ENCODE peak calls at places on chromosome 3, in seven cellular contexts. U is AG09309, G is upper lobe of right lung, C is SJSA1, N is mammary epithelial cell, Y is body of pancreas, M is A549. V is an unnamed sample.

GRCh38 chr3:38318766-38319671 is 27.6 kb upstream of the XYLB start:
- DNase-seq in U (no peak), M (no peak), Y (no peak), C (no peak), N (no peak), G (no peak), V (no peak)

GRCh38 chr3:9184464-9184835 is 65.0 kb downstream of the SRGAP3 start:
- DNase-seq in N (no peak), U (no peak), M (no peak), C (no peak), Y (no peak), G (no peak), V (no peak)

GRCh38 chr3:126683506-126683905 is 20.5 kb upstream of the CHCHD6 start:
- DNase-seq in N (peak), Y (no peak), M (no peak), G (no peak), C (no peak), U (no peak), V (no peak)

GRCh38 chr3:138284957-138285477 is 44.6 kb downstream of the NME9 start:
- DNase-seq in Y (no peak), C (no peak), N (no peak), G (no peak), U (no peak), M (no peak), V (no peak)

GRCh38 chr3:14803101-14803980 is 15.4 kb upstream of the FGD5 start:
- DNase-seq in G (peak), N (no peak), C (no peak), M (peak), Y (no peak), U (no peak), V (no peak)

GRCh38 chr3:94524102-94524922 is 461.5 kb downstream of the NSUN3 start:
- DNase-seq in M (no peak), G (no peak), N (no peak), U (no peak), C (no peak), Y (peak), V (no peak)

GRCh38 chr3:139518296-139518695 is 21.2 kb downstream of the RBP1 start:
- DNase-seq in G (no peak), M (no peak), N (no peak), Y (no peak), U (no peak), C (no peak), V (no peak)

GRCh38 chr3:98376631-98377030 is 13.8 kb upstream of the OR5K3 start:
- DNase-seq in Y (no peak), C (no peak), M (no peak), N (peak), U (no peak), G (no peak), V (no peak)

GRCh38 chr3:100103558-100104441 is 10.5 kb downstream of the FILIP1L start:
- DNase-seq in G (no peak), M (no peak), C (peak), Y (peak), U (no peak), N (peak), V (no peak)

GRCh38 chr3:188266581-188267274 is 112.8 kb downstream of the LPP start:
- DNase-seq in U (no peak), Y (no peak), M (no peak), G (peak), N (no peak), C (peak), V (peak)

GRCh38 chr3:18027161-18027939 is 284.9 kb upstream of the TBC1D5 start:
- DNase-seq in N (peak), C (no peak), Y (no peak), M (no peak), G (no peak), U (no peak), V (no peak)

GRCh38 chr3:153242900-153243299 is 80.9 kb downstream of the RAP2B start:
- DNase-seq in Y (no peak), N (peak), U (no peak), G (no peak), M (no peak), C (no peak), V (no peak)

GRCh38 chr3:184067573-184068055 is 14.8 kb downstream of the HTR3C start:
- DNase-seq in N (no peak), C (peak), U (no peak), G (no peak), Y (no peak), M (no peak), V (no peak)

GRCh38 chr3:89571298-89571697 is 463.9 kb downstream of the EPHA3 start:
- DNase-seq in Y (no peak), G (no peak), N (no peak), U (no peak), C (no peak), M (no peak), V (no peak)

GRCh38 chr3:46168583-46168982 is 39.5 kb downstream of the CCR1 start:
- DNase-seq in M (no peak), C (no peak), Y (no peak), G (no peak), N (no peak), U (no peak), V (no peak)

GRCh38 chr3:77807312-77807711 is 767.4 kb downstream of the ROBO2 start:
- DNase-seq in G (no peak), N (no peak), Y (no peak), U (no peak), M (no peak), C (no peak), V (no peak)

GRCh38 chr3:56825579-56826438 is 24.1 kb upstream of the ARHGEF3 start:
- DNase-seq in C (no peak), U (no peak), N (no peak), Y (no peak), G (no peak), M (no peak), V (no peak)

GRCh38 chr3:18946524-18946923 is 201.8 kb upstream of the KCNH8 start:
- DNase-seq in Y (no peak), G (no peak), M (no peak), U (no peak), N (peak), C (no peak), V (no peak)

GRCh38 chr3:25339220-25339619 is 88.8 kb upstream of the RARB start:
- DNase-seq in U (no peak), Y (no peak), G (no peak), N (no peak), C (no peak), M (no peak), V (no peak)

GRCh38 chr3:11155341-11156025 is 1.2 kb downstream of the HRH1 start:
- DNase-seq in N (peak), U (peak), Y (peak), C (peak), G (no peak), M (peak), V (peak)

GRCh38 chr3:15309662-15310335 is 22.6 kb downstream of the SH3BP5 start:
- DNase-seq in Y (no peak), C (peak), G (no peak), U (no peak), N (peak), M (no peak), V (no peak)

GRCh38 chr3:17466028-17466427 is 276.4 kb downstream of the TBC1D5 start:
- DNase-seq in M (no peak), U (no peak), N (peak), G (no peak), Y (no peak), C (no peak), V (no peak)

GRCh38 chr3:4722103-4722502 is 229.0 kb downstream of the ITPR1 start:
- DNase-seq in G (peak), C (peak), N (peak), U (peak), Y (peak), M (peak), V (no peak)

GRCh38 chr3:52225452-52226228 is at the start of gene TLR9:
- DNase-seq in Y (no peak), M (no peak), G (peak), N (no peak), C (no peak), U (no peak), V (no peak)

GRCh38 chr3:100966049-100966471 is 27.2 kb downstream of the ABI3BP start:
- DNase-seq in N (no peak), M (no peak), U (no peak), C (no peak), Y (no peak), G (no peak), V (no peak)

GRCh38 chr3:138692152-138692551 is 83.6 kb downstream of the FAIM start:
- DNase-seq in U (no peak), Y (no peak), M (no peak), N (no peak), G (no peak), C (no peak), V (no peak)

GRCh38 chr3:23644741-23645140 is 161.0 kb upstream of the UBE2E1 start:
- DNase-seq in G (no peak), C (no peak), M (no peak), U (no peak), Y (no peak), N (no peak), V (no peak)

GRCh38 chr3:2024037-2024436 is 74.6 kb upstream of the CNTN4 start:
- DNase-seq in M (no peak), N (no peak), Y (no peak), G (no peak), U (no peak), C (no peak), V (no peak)

GRCh38 chr3:143207338-143207961 is 87.9 kb downstream of the CHST2 start:
- DNase-seq in C (peak), M (no peak), G (no peak), Y (no peak), U (no peak), N (peak), V (no peak)

GRCh38 chr3:60107275-60107674 is 1057.5 kb upstream of the CFAP20DC start:
- DNase-seq in Y (no peak), G (no peak), N (no peak), M (no peak), C (no peak), U (no peak), V (no peak)

GRCh38 chr3:175914785-175915184 is 1055.7 kb downstream of the NAALADL2 start:
- DNase-seq in G (no peak), U (no peak), C (no peak), Y (no peak), M (no peak), N (no peak), V (no peak)

GRCh38 chr3:100151024-100151707 is 36.9 kb upstream of the FILIP1L start:
- DNase-seq in Y (no peak), U (no peak), M (no peak), N (no peak), G (no peak), C (no peak), V (no peak)

GRCh38 chr3:197961582-197961945 is 1.5 kb downstream of the LMLN start:
- DNase-seq in N (no peak), U (no peak), M (no peak), C (no peak), G (no peak), Y (no peak), V (no peak)
- H3K4me3 ChIP-seq in N (no peak), U (no peak), M (no peak), C (no peak), G (no peak), Y (no peak), V (no peak)

GRCh38 chr3:129859272-129859671 is 34.2 kb downstream of the TMCC1 start:
- DNase-seq in N (no peak), G (no peak), C (no peak), Y (no peak), U (no peak), M (no peak), V (no peak)

GRCh38 chr3:129857899-129858298 is 35.6 kb downstream of the TMCC1 start:
- DNase-seq in Y (no peak), G (no peak), N (no peak), M (no peak), U (no peak), C (no peak), V (no peak)

GRCh38 chr3:129855454-129856419 is 37.8 kb downstream of the TMCC1 start:
- DNase-seq in G (no peak), N (peak), U (peak), Y (no peak), C (peak), M (peak), V (no peak)

GRCh38 chr3:129854460-129854859 is 39.1 kb downstream of the TMCC1 start:
- DNase-seq in G (no peak), M (no peak), U (no peak), C (no peak), N (no peak), Y (no peak), V (no peak)
- H3K4me3 ChIP-seq in G (no peak), M (no peak), U (no peak), C (no peak), N (no peak), Y (no peak), V (no peak)

DNA sequence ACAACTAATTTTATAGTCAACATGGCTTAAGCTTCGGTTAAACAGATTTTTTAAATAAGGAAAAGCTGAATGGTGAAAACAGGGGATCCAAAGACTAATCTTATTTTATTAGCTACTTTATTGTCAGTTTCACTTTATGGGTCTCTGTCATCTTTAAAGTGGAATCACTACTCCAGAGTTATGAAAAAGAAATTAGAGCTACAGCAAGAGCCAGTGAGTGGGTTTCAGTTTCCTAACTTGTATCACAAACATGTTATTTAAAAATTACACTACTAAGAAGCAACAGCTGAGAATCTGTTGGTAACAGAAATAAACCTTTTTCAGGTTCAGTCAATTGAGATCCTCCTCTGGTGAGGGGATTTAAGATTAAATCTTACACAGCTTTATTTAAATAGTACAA is 10.0 kb downstream of the PHC3 start:
- DNase-seq in G (no peak), U (no peak), N (no peak), M (no peak), C (no peak), Y (no peak), V (no peak)
- H3K4me3 ChIP-seq in G (no peak), U (no peak), N (no peak), M (no peak), C (no peak), Y (no peak), V (no peak)

GRCh38 chr3:32147509-32147908 is 41.1 kb downstream of the GPD1L start:
- DNase-seq in C (no peak), G (no peak), U (no peak), N (peak), M (no peak), Y (no peak), V (no peak)
- H3K4me3 ChIP-seq in C (no peak), G (no peak), U (no peak), N (no peak), M (no peak), Y (no peak), V (no peak)

GRCh38 chr3:116864627-116864927 is 155.0 kb downstream of the TUSC7 start:
- DNase-seq in C (no peak), Y (no peak), G (no peak), U (no peak), N (no peak), M (no peak), V (no peak)

GRCh38 chr3:116863270-116863770 is 153.7 kb downstream of the TUSC7 start:
- DNase-seq in G (no peak), U (no peak), M (no peak), Y (no peak), C (no peak), N (no peak), V (no peak)

DNA sequence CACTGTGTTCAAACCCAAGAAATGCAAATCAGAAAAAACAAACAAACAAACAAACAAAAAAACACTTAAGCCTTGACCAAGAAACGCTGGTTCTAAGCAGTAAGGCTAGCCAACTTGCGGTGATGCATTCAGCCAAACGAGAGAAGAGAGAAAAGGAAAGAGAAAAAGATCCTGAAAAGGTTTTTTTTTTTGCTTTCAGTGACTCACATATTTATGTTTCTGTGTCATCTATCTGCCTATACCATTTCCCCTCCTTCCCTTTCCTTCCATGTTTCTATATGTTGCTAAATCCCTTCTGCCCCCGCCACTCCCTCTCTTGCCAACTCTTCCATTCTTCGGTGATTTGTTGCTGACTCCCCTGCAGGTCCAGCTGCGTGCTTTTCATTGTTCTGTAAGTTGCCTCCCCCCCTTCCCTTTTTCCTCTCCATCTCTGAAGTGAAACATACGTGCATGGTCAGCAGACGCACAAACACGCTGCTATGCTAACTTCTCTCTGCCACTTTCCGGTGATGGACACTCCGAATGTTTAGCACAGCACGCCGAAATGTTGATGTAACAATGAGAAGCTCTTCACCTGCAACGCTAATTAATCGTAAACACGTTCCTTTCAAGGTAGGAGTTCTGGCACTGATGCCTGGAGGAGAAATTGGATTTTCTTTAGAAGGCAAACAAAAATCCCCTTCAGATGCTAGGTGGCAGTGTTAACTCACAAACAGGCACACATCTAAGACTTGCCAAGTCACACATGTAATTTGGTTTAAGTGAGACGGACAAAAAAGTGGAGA is 154.5 kb downstream of the TUSC7 start:
- DNase-seq in U (no peak), M (peak), G (no peak), N (peak), C (peak), Y (peak), V (no peak)
- H3K4me3 ChIP-seq in U (no peak), M (peak), G (peak), N (no peak), C (no peak), Y (no peak), V (peak)

GRCh38 chr3:186668426-186668825 is 2.6 kb downstream of the HRG start:
- DNase-seq in N (peak), G (no peak), U (no peak), Y (no peak), C (no peak), M (no peak), V (no peak)

GRCh38 chr3:186665484-186666188 is at the start of gene HRG:
- DNase-seq in M (no peak), Y (no peak), G (no peak), C (no peak), N (no peak), U (no peak), V (no peak)

GRCh38 chr3:186663351-186664118 is 2.3 kb upstream of the HRG start:
- DNase-seq in Y (no peak), C (no peak), U (no peak), G (no peak), M (no peak), N (no peak), V (no peak)

GRCh38 chr3:186664119-186664495 is 1.7 kb upstream of the HRG start:
- DNase-seq in C (no peak), N (no peak), G (no peak), Y (no peak), U (no peak), M (no peak), V (no peak)

DNA sequence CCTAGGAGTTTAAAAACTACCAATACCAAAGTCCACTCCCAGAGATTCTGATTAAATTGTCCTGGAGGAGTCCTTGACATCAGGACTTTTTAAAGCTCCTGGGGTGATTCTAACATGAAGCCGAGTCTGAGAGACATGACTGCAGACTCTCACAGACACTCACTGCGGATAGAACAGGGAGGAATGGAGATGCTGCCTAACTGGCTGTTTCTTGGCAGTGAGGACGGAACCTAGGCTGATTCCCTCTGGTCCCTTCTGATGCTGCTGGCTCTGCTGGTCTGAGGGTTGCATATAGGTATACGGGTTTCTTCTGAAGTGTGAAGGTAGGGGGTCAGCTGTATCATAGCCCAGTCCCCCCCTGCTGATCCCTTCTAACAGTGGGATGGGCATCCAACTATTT is 1.3 kb upstream of the HRG start:
- DNase-seq in C (no peak), Y (no peak), N (no peak), M (no peak), U (no peak), G (no peak), V (no peak)
- H3K4me3 ChIP-seq in C (no peak), Y (no peak), N (no peak), M (no peak), U (no peak), G (no peak), V (no peak)

DNA sequence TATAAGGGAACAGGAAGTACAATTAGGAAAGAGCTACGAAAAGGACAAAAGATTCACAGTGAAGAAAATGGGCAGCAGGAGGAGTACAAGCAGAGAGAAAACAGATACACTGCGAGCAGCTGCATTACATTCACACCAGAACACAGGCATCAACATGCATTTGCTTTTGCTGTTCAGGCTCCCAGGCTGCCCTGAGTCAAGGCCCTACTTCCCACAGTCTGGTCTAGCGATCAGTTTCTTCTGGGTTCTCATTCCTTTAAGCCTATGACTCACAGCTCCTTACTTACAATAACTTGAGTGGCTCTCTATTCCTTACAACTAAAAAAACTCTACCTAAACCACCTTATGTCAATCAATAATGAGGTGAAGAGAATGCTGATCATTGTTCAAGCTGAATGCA is 24.5 kb upstream of the ZNF445 start:
- DNase-seq in N (peak), C (no peak), G (no peak), M (no peak), Y (no peak), U (no peak), V (no peak)
- H3K4me3 ChIP-seq in N (no peak), C (no peak), G (no peak), M (no peak), Y (no peak), U (no peak), V (no peak)

GRCh38 chr3:30628931-30629590 is 22.7 kb downstream of the TGFBR2 start:
- DNase-seq in N (no peak), G (no peak), U (no peak), C (no peak), M (no peak), Y (peak), V (no peak)
- H3K4me3 ChIP-seq in N (no peak), G (no peak), U (no peak), C (no peak), M (no peak), Y (no peak), V (no peak)

GRCh38 chr3:160053048-160053391 is 64.4 kb downstream of the IL12A start:
- DNase-seq in Y (no peak), G (no peak), U (no peak), N (no peak), M (no peak), C (no peak), V (no peak)
- H3K4me3 ChIP-seq in Y (no peak), G (no peak), U (no peak), N (peak), M (no peak), C (no peak), V (peak)